ENCODE peak calls at places on chromosome 21, in ten cellular contexts. One of them, this sample, is unnamed.

GRCh38 chr21:44511938-44512275 is 28.1 kb downstream of the KRTAP10-1 start:
- DNase-seq in EL: no peak
- DNase-seq in NCI-H1417: no peak
- DNase-seq in OCI-LY7: no peak
- DNase-seq in activated effector memory CD4-positive, alpha-beta T cell treated with anti-CD3 and anti-CD28 coated beads, Interleukin-2, amount 50 U/mL, for 16 hours: no peak
- DNase-seq in heart left ventricle: no peak
- DNase-seq in HuH-7: no peak
- DNase-seq in HEK293T: no peak
- DNase-seq in BE2C: no peak
- DNase-seq in stimulated activated CD4-positive, alpha-beta T cell treated with anti-CD3 and anti-CD28 coated beads, TNF-alpha, amount 100 ng/mL, for 1 hour: no peak
- DNase-seq in this sample: no peak

GRCh38 chr21:34844924-34845238 is 176.1 kb downstream of the CLIC6 start:
- DNase-seq in HEK293T: no peak
- DNase-seq in OCI-LY7: peak; percentile 32
- DNase-seq in stimulated activated CD4-positive, alpha-beta T cell treated with anti-CD3 and anti-CD28 coated beads, TNF-alpha, amount 100 ng/mL, for 1 hour: no peak
- DNase-seq in NCI-H1417: no peak
- DNase-seq in HuH-7: no peak
- DNase-seq in activated effector memory CD4-positive, alpha-beta T cell treated with anti-CD3 and anti-CD28 coated beads, Interleukin-2, amount 50 U/mL, for 16 hours: no peak
- DNase-seq in BE2C: no peak
- DNase-seq in EL: no peak
- DNase-seq in heart left ventricle: no peak
- DNase-seq in this sample: no peak

GRCh38 chr21:45741691-45742090 is 98.2 kb downstream of the PCBP3 start:
- DNase-seq in OCI-LY7: no peak
- DNase-seq in HuH-7: no peak
- DNase-seq in EL: no peak
- DNase-seq in BE2C: peak; percentile 70
- DNase-seq in NCI-H1417: no peak
- DNase-seq in HEK293T: no peak
- DNase-seq in activated effector memory CD4-positive, alpha-beta T cell treated with anti-CD3 and anti-CD28 coated beads, Interleukin-2, amount 50 U/mL, for 16 hours: no peak
- DNase-seq in heart left ventricle: no peak
- DNase-seq in stimulated activated CD4-positive, alpha-beta T cell treated with anti-CD3 and anti-CD28 coated beads, TNF-alpha, amount 100 ng/mL, for 1 hour: no peak
- DNase-seq in this sample: no peak

GRCh38 chr21:19607983-19608668 is 1204.5 kb upstream of the TMPRSS15 start:
- DNase-seq in OCI-LY7: no peak
- DNase-seq in stimulated activated CD4-positive, alpha-beta T cell treated with anti-CD3 and anti-CD28 coated beads, TNF-alpha, amount 100 ng/mL, for 1 hour: no peak
- DNase-seq in HEK293T: no peak
- DNase-seq in HuH-7: no peak
- DNase-seq in BE2C: peak; percentile 37
- DNase-seq in activated effector memory CD4-positive, alpha-beta T cell treated with anti-CD3 and anti-CD28 coated beads, Interleukin-2, amount 50 U/mL, for 16 hours: no peak
- DNase-seq in EL: no peak
- DNase-seq in heart left ventricle: no peak
- DNase-seq in NCI-H1417: no peak
- DNase-seq in this sample: no peak

GRCh38 chr21:27275294-27275927 is 308.5 kb upstream of the ADAMTS5 start:
- DNase-seq in NCI-H1417: no peak
- DNase-seq in activated effector memory CD4-positive, alpha-beta T cell treated with anti-CD3 and anti-CD28 coated beads, Interleukin-2, amount 50 U/mL, for 16 hours: no peak
- DNase-seq in BE2C: no peak
- DNase-seq in OCI-LY7: no peak
- DNase-seq in HEK293T: no peak
- DNase-seq in EL: peak; percentile 82
- DNase-seq in stimulated activated CD4-positive, alpha-beta T cell treated with anti-CD3 and anti-CD28 coated beads, TNF-alpha, amount 100 ng/mL, for 1 hour: no peak
- DNase-seq in HuH-7: no peak
- DNase-seq in heart left ventricle: no peak
- DNase-seq in this sample: no peak

GRCh38 chr21:38660333-38661295 is 145.1 kb upstream of the ETS2 start:
- DNase-seq in activated effector memory CD4-positive, alpha-beta T cell treated with anti-CD3 and anti-CD28 coated beads, Interleukin-2, amount 50 U/mL, for 16 hours: no peak
- DNase-seq in stimulated activated CD4-positive, alpha-beta T cell treated with anti-CD3 and anti-CD28 coated beads, TNF-alpha, amount 100 ng/mL, for 1 hour: no peak
- DNase-seq in HEK293T: no peak
- DNase-seq in EL: no peak
- DNase-seq in HuH-7: no peak
- DNase-seq in OCI-LY7: no peak
- DNase-seq in NCI-H1417: no peak
- DNase-seq in BE2C: no peak
- DNase-seq in heart left ventricle: peak; percentile 24
- DNase-seq in this sample: no peak

GRCh38 chr21:45942011-45942546 is 39.5 kb upstream of the COL6A1 start:
- DNase-seq in BE2C: no peak
- DNase-seq in HEK293T: no peak
- DNase-seq in NCI-H1417: no peak
- DNase-seq in stimulated activated CD4-positive, alpha-beta T cell treated with anti-CD3 and anti-CD28 coated beads, TNF-alpha, amount 100 ng/mL, for 1 hour: no peak
- DNase-seq in OCI-LY7: no peak
- DNase-seq in activated effector memory CD4-positive, alpha-beta T cell treated with anti-CD3 and anti-CD28 coated beads, Interleukin-2, amount 50 U/mL, for 16 hours: no peak
- DNase-seq in EL: no peak
- DNase-seq in heart left ventricle: no peak
- DNase-seq in HuH-7: no peak
- DNase-seq in this sample: no peak

GRCh38 chr21:41950941-41951408 is 2.8 kb downstream of the C2CD2 start:
- DNase-seq in EL: no peak
- DNase-seq in heart left ventricle: no peak
- DNase-seq in HuH-7: no peak
- DNase-seq in HEK293T: no peak
- DNase-seq in OCI-LY7: no peak
- DNase-seq in BE2C: no peak
- DNase-seq in NCI-H1417: no peak
- DNase-seq in stimulated activated CD4-positive, alpha-beta T cell treated with anti-CD3 and anti-CD28 coated beads, TNF-alpha, amount 100 ng/mL, for 1 hour: no peak
- DNase-seq in activated effector memory CD4-positive, alpha-beta T cell treated with anti-CD3 and anti-CD28 coated beads, Interleukin-2, amount 50 U/mL, for 16 hours: no peak
- DNase-seq in this sample: peak; percentile 18

GRCh38 chr21:42433946-42434551 is 30.3 kb downstream of the UBASH3A start:
- DNase-seq in EL: no peak
- DNase-seq in heart left ventricle: no peak
- DNase-seq in NCI-H1417: no peak
- DNase-seq in BE2C: no peak
- DNase-seq in stimulated activated CD4-positive, alpha-beta T cell treated with anti-CD3 and anti-CD28 coated beads, TNF-alpha, amount 100 ng/mL, for 1 hour: no peak
- DNase-seq in HuH-7: peak; percentile 40
- DNase-seq in activated effector memory CD4-positive, alpha-beta T cell treated with anti-CD3 and anti-CD28 coated beads, Interleukin-2, amount 50 U/mL, for 16 hours: no peak
- DNase-seq in OCI-LY7: no peak
- DNase-seq in HEK293T: no peak
- DNase-seq in this sample: no peak

GRCh38 chr21:41948404-41948895 is 5.4 kb downstream of the C2CD2 start:
- DNase-seq in OCI-LY7: no peak
- DNase-seq in HuH-7: no peak
- DNase-seq in HEK293T: no peak
- DNase-seq in activated effector memory CD4-positive, alpha-beta T cell treated with anti-CD3 and anti-CD28 coated beads, Interleukin-2, amount 50 U/mL, for 16 hours: no peak
- DNase-seq in heart left ventricle: no peak
- DNase-seq in stimulated activated CD4-positive, alpha-beta T cell treated with anti-CD3 and anti-CD28 coated beads, TNF-alpha, amount 100 ng/mL, for 1 hour: no peak
- DNase-seq in BE2C: no peak
- DNase-seq in EL: no peak
- DNase-seq in NCI-H1417: no peak
- DNase-seq in this sample: no peak

GRCh38 chr21:41251961-41252642 is 64.5 kb upstream of the FAM3B start:
- DNase-seq in stimulated activated CD4-positive, alpha-beta T cell treated with anti-CD3 and anti-CD28 coated beads, TNF-alpha, amount 100 ng/mL, for 1 hour: no peak
- DNase-seq in activated effector memory CD4-positive, alpha-beta T cell treated with anti-CD3 and anti-CD28 coated beads, Interleukin-2, amount 50 U/mL, for 16 hours: no peak
- DNase-seq in BE2C: no peak
- DNase-seq in OCI-LY7: no peak
- DNase-seq in NCI-H1417: no peak
- DNase-seq in EL: peak; percentile 55
- DNase-seq in HEK293T: no peak
- DNase-seq in heart left ventricle: no peak
- DNase-seq in HuH-7: no peak
- DNase-seq in this sample: no peak

GRCh38 chr21:41763398-41763931 is 3.4 kb downstream of the RIPK4 start:
- DNase-seq in OCI-LY7: no peak
- DNase-seq in activated effector memory CD4-positive, alpha-beta T cell treated with anti-CD3 and anti-CD28 coated beads, Interleukin-2, amount 50 U/mL, for 16 hours: no peak
- DNase-seq in HuH-7: no peak
- DNase-seq in NCI-H1417: no peak
- DNase-seq in HEK293T: no peak
- DNase-seq in stimulated activated CD4-positive, alpha-beta T cell treated with anti-CD3 and anti-CD28 coated beads, TNF-alpha, amount 100 ng/mL, for 1 hour: no peak
- DNase-seq in BE2C: no peak
- DNase-seq in EL: no peak
- DNase-seq in heart left ventricle: no peak
- DNase-seq in this sample: peak; percentile 42

GRCh38 chr21:45331521-45332257 is 44.0 kb upstream of the POFUT2 start:
- DNase-seq in heart left ventricle: no peak
- DNase-seq in NCI-H1417: no peak
- DNase-seq in activated effector memory CD4-positive, alpha-beta T cell treated with anti-CD3 and anti-CD28 coated beads, Interleukin-2, amount 50 U/mL, for 16 hours: no peak
- DNase-seq in EL: no peak
- DNase-seq in HEK293T: no peak
- DNase-seq in OCI-LY7: no peak
- DNase-seq in BE2C: peak; percentile 6
- DNase-seq in HuH-7: no peak
- DNase-seq in stimulated activated CD4-positive, alpha-beta T cell treated with anti-CD3 and anti-CD28 coated beads, TNF-alpha, amount 100 ng/mL, for 1 hour: no peak
- DNase-seq in this sample: no peak

GRCh38 chr21:39904457-39904856 is 37.2 kb downstream of the PCP4 start:
- DNase-seq in stimulated activated CD4-positive, alpha-beta T cell treated with anti-CD3 and anti-CD28 coated beads, TNF-alpha, amount 100 ng/mL, for 1 hour: no peak
- DNase-seq in OCI-LY7: no peak
- DNase-seq in HEK293T: no peak
- DNase-seq in BE2C: no peak
- DNase-seq in activated effector memory CD4-positive, alpha-beta T cell treated with anti-CD3 and anti-CD28 coated beads, Interleukin-2, amount 50 U/mL, for 16 hours: no peak
- DNase-seq in HuH-7: no peak
- DNase-seq in NCI-H1417: no peak
- DNase-seq in heart left ventricle: no peak
- DNase-seq in EL: no peak
- DNase-seq in this sample: no peak

GRCh38 chr21:27525780-27526179 is 558.9 kb upstream of the ADAMTS5 start:
- DNase-seq in OCI-LY7: no peak
- DNase-seq in HuH-7: no peak
- DNase-seq in BE2C: no peak
- DNase-seq in stimulated activated CD4-positive, alpha-beta T cell treated with anti-CD3 and anti-CD28 coated beads, TNF-alpha, amount 100 ng/mL, for 1 hour: no peak
- DNase-seq in activated effector memory CD4-positive, alpha-beta T cell treated with anti-CD3 and anti-CD28 coated beads, Interleukin-2, amount 50 U/mL, for 16 hours: no peak
- DNase-seq in HEK293T: no peak
- DNase-seq in EL: no peak
- DNase-seq in NCI-H1417: no peak
- DNase-seq in heart left ventricle: no peak
- DNase-seq in this sample: no peak

GRCh38 chr21:46604975-46605758 is at the start of gene S100B:
- DNase-seq in NCI-H1417: no peak
- DNase-seq in HEK293T: no peak
- DNase-seq in EL: peak; percentile 25
- DNase-seq in HuH-7: no peak
- DNase-seq in OCI-LY7: no peak
- DNase-seq in heart left ventricle: no peak
- DNase-seq in activated effector memory CD4-positive, alpha-beta T cell treated with anti-CD3 and anti-CD28 coated beads, Interleukin-2, amount 50 U/mL, for 16 hours: no peak
- DNase-seq in BE2C: peak; percentile 82
- DNase-seq in stimulated activated CD4-positive, alpha-beta T cell treated with anti-CD3 and anti-CD28 coated beads, TNF-alpha, amount 100 ng/mL, for 1 hour: no peak
- DNase-seq in this sample: no peak

GRCh38 chr21:34999397-34999941 is 49.6 kb downstream of the RUNX1 start:
- DNase-seq in activated effector memory CD4-positive, alpha-beta T cell treated with anti-CD3 and anti-CD28 coated beads, Interleukin-2, amount 50 U/mL, for 16 hours: no peak
- DNase-seq in BE2C: no peak
- DNase-seq in OCI-LY7: no peak
- DNase-seq in stimulated activated CD4-positive, alpha-beta T cell treated with anti-CD3 and anti-CD28 coated beads, TNF-alpha, amount 100 ng/mL, for 1 hour: no peak
- DNase-seq in EL: no peak
- DNase-seq in heart left ventricle: no peak
- DNase-seq in HuH-7: no peak
- DNase-seq in NCI-H1417: no peak
- DNase-seq in HEK293T: no peak
- DNase-seq in this sample: no peak

GRCh38 chr21:39882186-39882882 is 15.1 kb downstream of the PCP4 start:
- DNase-seq in NCI-H1417: no peak
- DNase-seq in heart left ventricle: no peak
- DNase-seq in stimulated activated CD4-positive, alpha-beta T cell treated with anti-CD3 and anti-CD28 coated beads, TNF-alpha, amount 100 ng/mL, for 1 hour: no peak
- DNase-seq in HEK293T: no peak
- DNase-seq in EL: no peak
- DNase-seq in BE2C: no peak
- DNase-seq in activated effector memory CD4-positive, alpha-beta T cell treated with anti-CD3 and anti-CD28 coated beads, Interleukin-2, amount 50 U/mL, for 16 hours: no peak
- DNase-seq in OCI-LY7: no peak
- DNase-seq in HuH-7: no peak
- DNase-seq in this sample: no peak

GRCh38 chr21:33384851-33385331 is 18.3 kb upstream of the IFNGR2 start:
- DNase-seq in EL: no peak
- DNase-seq in HEK293T: no peak
- DNase-seq in NCI-H1417: no peak
- DNase-seq in activated effector memory CD4-positive, alpha-beta T cell treated with anti-CD3 and anti-CD28 coated beads, Interleukin-2, amount 50 U/mL, for 16 hours: peak; percentile 69
- DNase-seq in heart left ventricle: no peak
- DNase-seq in OCI-LY7: peak; percentile 28
- DNase-seq in HuH-7: no peak
- DNase-seq in stimulated activated CD4-positive, alpha-beta T cell treated with anti-CD3 and anti-CD28 coated beads, TNF-alpha, amount 100 ng/mL, for 1 hour: no peak
- DNase-seq in BE2C: no peak
- DNase-seq in this sample: peak; percentile 63

GRCh38 chr21:44880762-44881585 is 7.5 kb upstream of the PTTG1IP start:
- DNase-seq in EL: peak; percentile 81
- DNase-seq in heart left ventricle: no peak
- DNase-seq in BE2C: no peak
- DNase-seq in stimulated activated CD4-positive, alpha-beta T cell treated with anti-CD3 and anti-CD28 coated beads, TNF-alpha, amount 100 ng/mL, for 1 hour: no peak
- DNase-seq in OCI-LY7: peak; percentile 36
- DNase-seq in HEK293T: no peak
- DNase-seq in activated effector memory CD4-positive, alpha-beta T cell treated with anti-CD3 and anti-CD28 coated beads, Interleukin-2, amount 50 U/mL, for 16 hours: no peak
- DNase-seq in NCI-H1417: no peak
- DNase-seq in HuH-7: no peak
- DNase-seq in this sample: no peak

GRCh38 chr21:33643658-33644311 is 1.5 kb downstream of the ITSN1 start:
- DNase-seq in HuH-7: no peak
- DNase-seq in activated effector memory CD4-positive, alpha-beta T cell treated with anti-CD3 and anti-CD28 coated beads, Interleukin-2, amount 50 U/mL, for 16 hours: no peak
- DNase-seq in HEK293T: no peak
- DNase-seq in EL: peak; percentile 51
- DNase-seq in heart left ventricle: no peak
- DNase-seq in NCI-H1417: no peak
- DNase-seq in stimulated activated CD4-positive, alpha-beta T cell treated with anti-CD3 and anti-CD28 coated beads, TNF-alpha, amount 100 ng/mL, for 1 hour: no peak
- DNase-seq in OCI-LY7: no peak
- DNase-seq in BE2C: no peak
- DNase-seq in this sample: no peak

GRCh38 chr21:45575304-45575992 is 33.2 kb upstream of the SLC19A1 start:
- DNase-seq in BE2C: no peak
- DNase-seq in heart left ventricle: no peak
- DNase-seq in HEK293T: no peak
- DNase-seq in NCI-H1417: no peak
- DNase-seq in EL: no peak
- DNase-seq in stimulated activated CD4-positive, alpha-beta T cell treated with anti-CD3 and anti-CD28 coated beads, TNF-alpha, amount 100 ng/mL, for 1 hour: no peak
- DNase-seq in HuH-7: no peak
- DNase-seq in activated effector memory CD4-positive, alpha-beta T cell treated with anti-CD3 and anti-CD28 coated beads, Interleukin-2, amount 50 U/mL, for 16 hours: peak; percentile 50
- DNase-seq in OCI-LY7: no peak
- DNase-seq in this sample: peak; percentile 16

GRCh38 chr21:42352433-42353095 is 1.8 kb upstream of the TFF2 start:
- DNase-seq in EL: no peak
- DNase-seq in NCI-H1417: no peak
- DNase-seq in heart left ventricle: no peak
- DNase-seq in stimulated activated CD4-positive, alpha-beta T cell treated with anti-CD3 and anti-CD28 coated beads, TNF-alpha, amount 100 ng/mL, for 1 hour: no peak
- DNase-seq in OCI-LY7: no peak
- DNase-seq in HuH-7: no peak
- DNase-seq in HEK293T: no peak
- DNase-seq in activated effector memory CD4-positive, alpha-beta T cell treated with anti-CD3 and anti-CD28 coated beads, Interleukin-2, amount 50 U/mL, for 16 hours: peak; percentile 48
- DNase-seq in BE2C: no peak
- DNase-seq in this sample: peak; percentile 16

GRCh38 chr21:33162436-33162921 is 67.3 kb upstream of the IFNAR2 start:
- DNase-seq in BE2C: no peak
- DNase-seq in NCI-H1417: no peak
- DNase-seq in OCI-LY7: no peak
- DNase-seq in HEK293T: no peak
- DNase-seq in activated effector memory CD4-positive, alpha-beta T cell treated with anti-CD3 and anti-CD28 coated beads, Interleukin-2, amount 50 U/mL, for 16 hours: no peak
- DNase-seq in EL: no peak
- DNase-seq in HuH-7: no peak
- DNase-seq in heart left ventricle: no peak
- DNase-seq in stimulated activated CD4-positive, alpha-beta T cell treated with anti-CD3 and anti-CD28 coated beads, TNF-alpha, amount 100 ng/mL, for 1 hour: no peak
- DNase-seq in this sample: no peak

GRCh38 chr21:43467785-43468184 is 40.9 kb upstream of the SIK1 start:
- DNase-seq in EL: no peak
- DNase-seq in HuH-7: no peak
- DNase-seq in NCI-H1417: no peak
- DNase-seq in stimulated activated CD4-positive, alpha-beta T cell treated with anti-CD3 and anti-CD28 coated beads, TNF-alpha, amount 100 ng/mL, for 1 hour: no peak
- DNase-seq in HEK293T: no peak
- DNase-seq in activated effector memory CD4-positive, alpha-beta T cell treated with anti-CD3 and anti-CD28 coated beads, Interleukin-2, amount 50 U/mL, for 16 hours: peak; percentile 45
- DNase-seq in OCI-LY7: no peak
- DNase-seq in BE2C: no peak
- DNase-seq in heart left ventricle: no peak
- DNase-seq in this sample: no peak

GRCh38 chr21:15566692-15567091 is 163.1 kb upstream of the USP25 start:
- DNase-seq in OCI-LY7: no peak
- DNase-seq in activated effector memory CD4-positive, alpha-beta T cell treated with anti-CD3 and anti-CD28 coated beads, Interleukin-2, amount 50 U/mL, for 16 hours: no peak
- DNase-seq in stimulated activated CD4-positive, alpha-beta T cell treated with anti-CD3 and anti-CD28 coated beads, TNF-alpha, amount 100 ng/mL, for 1 hour: no peak
- DNase-seq in HuH-7: no peak
- DNase-seq in EL: no peak
- DNase-seq in NCI-H1417: no peak
- DNase-seq in HEK293T: no peak
- DNase-seq in BE2C: no peak
- DNase-seq in heart left ventricle: no peak
- DNase-seq in this sample: no peak

GRCh38 chr21:34282223-34282622 is 81.6 kb upstream of the KCNE2 start:
- DNase-seq in stimulated activated CD4-positive, alpha-beta T cell treated with anti-CD3 and anti-CD28 coated beads, TNF-alpha, amount 100 ng/mL, for 1 hour: no peak
- DNase-seq in activated effector memory CD4-positive, alpha-beta T cell treated with anti-CD3 and anti-CD28 coated beads, Interleukin-2, amount 50 U/mL, for 16 hours: no peak
- DNase-seq in HEK293T: no peak
- DNase-seq in HuH-7: no peak
- DNase-seq in heart left ventricle: no peak
- DNase-seq in BE2C: no peak
- DNase-seq in NCI-H1417: no peak
- DNase-seq in EL: peak; percentile 26
- DNase-seq in OCI-LY7: no peak
- DNase-seq in this sample: no peak

GRCh38 chr21:27339902-27340301 is 373.0 kb upstream of the ADAMTS5 start:
- DNase-seq in HuH-7: no peak
- DNase-seq in NCI-H1417: no peak
- DNase-seq in BE2C: no peak
- DNase-seq in stimulated activated CD4-positive, alpha-beta T cell treated with anti-CD3 and anti-CD28 coated beads, TNF-alpha, amount 100 ng/mL, for 1 hour: no peak
- DNase-seq in OCI-LY7: no peak
- DNase-seq in heart left ventricle: no peak
- DNase-seq in HEK293T: no peak
- DNase-seq in EL: no peak
- DNase-seq in activated effector memory CD4-positive, alpha-beta T cell treated with anti-CD3 and anti-CD28 coated beads, Interleukin-2, amount 50 U/mL, for 16 hours: no peak
- DNase-seq in this sample: no peak